ENCODE peak calls at places on chromosomes 12 and 14, in seven cellular contexts. L is neuronal stem cell, M is IMR-90, V is H9, F is mesenchymal stem cell, S is H1, R is trophoblast cell. Q is an unnamed sample.

GRCh38 chr12:128790653-128791373 is 32.9 kb downstream of the SLC15A4 start:
- DNase-seq in L (no peak), M (no peak), V (no peak), F (no peak), S (no peak), R (no peak), Q (no peak)

GRCh38 chr12:3020850-3021435 is 56.2 kb upstream of the TSPAN9 start:
- DNase-seq in L (no peak), M (no peak), V (no peak), F (no peak), S (no peak), R (no peak), Q (no peak)

GRCh38 chr14:104563191-104563741 is 16.3 kb upstream of the C14orf180 start:
- DNase-seq in L (no peak), M (no peak), V (no peak), F (no peak), S (no peak), R (no peak), Q (no peak)

GRCh38 chr12:55057466-55057865 is 37.7 kb downstream of the NEUROD4 start:
- DNase-seq in L (no peak), M (no peak), V (no peak), F (no peak), S (no peak), R (peak; percentile 4), Q (peak; percentile 28)

GRCh38 chr14:101495827-101496778 is 65.2 kb upstream of the DIO3 start:
- DNase-seq in L (peak; percentile 43), M (no peak), V (peak; percentile 38), F (no peak), S (peak; percentile 19), R (no peak), Q (peak; percentile 59)

GRCh38 chr12:45731376-45731775 is 1.9 kb downstream of the ARID2 start:
- DNase-seq in L (peak; percentile 17), M (no peak), V (no peak), F (no peak), S (no peak), R (no peak), Q (peak; percentile 20)

GRCh38 chr14:98984719-98985041 is 287.3 kb downstream of the BCL11B start:
- DNase-seq in L (no peak), M (no peak), V (no peak), F (no peak), S (no peak), R (no peak), Q (peak; percentile 79)

GRCh38 chr12:14525964-14526363 is 41.7 kb downstream of the PLBD1 start:
- DNase-seq in L (no peak), M (no peak), V (no peak), F (no peak), S (no peak), R (no peak), Q (no peak)

GRCh38 chr12:51847830-51848727 is at the start of gene FIGNL2:
- DNase-seq in L (peak; percentile 71), M (peak; percentile 12), V (peak; percentile 76), F (peak; percentile 59), S (no peak), R (peak; percentile 34), Q (peak; percentile 40)

GRCh38 chr12:129607293-129607692 is 296.5 kb downstream of the TMEM132D start:
- DNase-seq in L (peak; percentile 71), M (no peak), V (no peak), F (no peak), S (peak; percentile 15), R (no peak), Q (peak; percentile 69)

GRCh38 chr12:79737875-79738718 is 47.3 kb upstream of the PAWR start:
- DNase-seq in L (peak; percentile 50), M (peak; percentile 70), V (no peak), F (peak; percentile 72), S (no peak), R (peak; percentile 42), Q (peak; percentile 62)

GRCh38 chr12:88207921-88208640 is 66.0 kb downstream of the TMTC3 start:
- DNase-seq in L (no peak), M (peak; percentile 79), V (no peak), F (peak; percentile 66), S (no peak), R (no peak), Q (no peak)

GRCh38 chr14:85415015-85415712 is 114.8 kb upstream of the FLRT2 start:
- DNase-seq in L (no peak), M (peak; percentile 93), V (peak; percentile 58), F (peak; percentile 85), S (peak; percentile 17), R (no peak), Q (peak; percentile 81)

GRCh38 chr12:18837025-18837424 is 99.1 kb downstream of the CAPZA3 start:
- DNase-seq in L (no peak), M (peak; percentile 49), V (no peak), F (peak; percentile 91), S (no peak), R (no peak), Q (no peak)

GRCh38 chr14:71130491-71131179 is 223.4 kb downstream of the PCNX1 start:
- DNase-seq in L (no peak), M (peak; percentile 88), V (peak; percentile 23), F (peak; percentile 89), S (no peak), R (peak; percentile 79), Q (peak; percentile 93)

GRCh38 chr12:10364839-10365681 is 24.8 kb downstream of the KLRK1 start:
- DNase-seq in L (peak; percentile 21), M (peak; percentile 84), V (peak; percentile 79), F (peak; percentile 94), S (no peak), R (peak; percentile 70), Q (peak; percentile 93)

GRCh38 chr12:113457710-113458109 is 14.0 kb downstream of the LHX5 start:
- DNase-seq in L (no peak), M (no peak), V (no peak), F (no peak), S (no peak), R (no peak), Q (no peak)

GRCh38 chr12:27176765-27177164 is 67.3 kb upstream of the STK38L start:
- DNase-seq in L (no peak), M (peak; percentile 80), V (no peak), F (peak; percentile 66), S (no peak), R (peak; percentile 35), Q (no peak)

GRCh38 chr14:55077155-55077554 is 25.7 kb downstream of the MAPK1IP1L start:
- DNase-seq in L (no peak), M (no peak), V (no peak), F (peak; percentile 59), S (no peak), R (peak; percentile 62), Q (no peak)

DNA sequence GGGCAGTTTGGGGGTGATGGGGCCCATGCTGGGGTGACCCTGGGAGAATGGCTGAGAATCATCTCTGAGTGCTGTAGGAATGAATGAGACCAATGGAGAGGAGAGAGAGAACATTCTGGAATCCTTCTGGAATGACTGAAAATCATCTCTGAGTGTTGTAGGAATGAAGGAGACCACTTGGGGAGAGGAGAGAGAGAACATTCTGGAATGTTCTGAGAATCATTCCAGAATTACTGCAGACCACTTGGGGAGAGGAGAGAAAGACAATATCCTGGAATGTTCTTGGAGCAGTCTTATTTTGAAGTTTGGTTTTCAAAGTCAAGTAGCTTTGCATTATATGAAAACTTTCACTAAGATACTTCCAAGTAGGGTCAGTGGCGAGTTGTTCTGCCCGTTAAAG is 64.3 kb downstream of the ZNF664 start:
- DNase-seq in L (no peak), M (no peak), V (no peak), F (no peak), S (no peak), R (no peak), Q (no peak)
- H2BK120ac ChIP-seq in L (no peak overlapping the region), M (no peak overlapping the region), V (no peak overlapping the region), F (no peak overlapping the region), S (no peak overlapping the region), R (no peak overlapping the region), Q (no peak overlapping the region)

DNA sequence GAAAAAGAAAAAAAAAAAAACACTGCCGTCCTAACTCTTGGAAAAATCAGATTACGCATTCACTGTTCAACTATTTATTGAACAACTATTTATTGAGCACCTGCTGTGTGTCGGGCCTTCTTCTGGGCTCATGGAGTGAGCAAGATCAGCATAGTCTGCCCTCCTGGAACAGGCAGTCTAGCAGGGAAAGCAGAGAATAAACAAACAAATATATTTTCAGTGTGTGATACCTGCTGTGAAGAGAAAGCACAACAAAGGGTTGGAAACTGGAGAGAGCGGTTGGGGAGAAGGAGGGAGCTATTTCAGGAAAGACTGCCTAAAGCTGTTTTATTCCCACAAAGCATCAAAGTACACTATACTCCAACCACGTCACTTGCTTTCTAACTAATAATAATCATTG is 10.8 kb downstream of the PROX2 start:
- DNase-seq in L (no peak), M (no peak), V (no peak), F (no peak), S (no peak), R (no peak), Q (no peak)
- H3K4ac ChIP-seq in L (no peak overlapping the region), M (no peak overlapping the region), V (no peak overlapping the region), F (no peak overlapping the region), S (no peak overlapping the region), R (no peak overlapping the region), Q (no peak overlapping the region)

DNA sequence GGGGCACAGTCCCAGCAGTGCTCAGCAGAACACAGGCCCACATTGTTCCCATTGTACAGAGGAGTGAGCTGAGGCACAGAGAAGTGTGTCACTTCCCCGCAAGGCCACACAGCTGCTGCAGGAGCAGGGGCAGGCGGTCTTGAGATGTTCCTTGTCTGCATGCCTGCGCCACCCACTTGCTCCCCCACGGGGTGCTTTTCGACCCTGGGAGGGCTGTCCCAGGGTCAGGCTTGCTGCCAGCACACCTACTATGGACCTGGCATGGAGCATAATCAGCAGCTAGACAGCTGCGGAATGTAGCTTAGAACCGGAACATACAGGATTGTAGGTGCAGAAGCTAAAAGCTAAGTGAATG is 7.8 kb upstream of the EP400 start:
- DNase-seq in L (no peak), M (no peak), V (no peak), F (no peak), S (no peak), R (no peak), Q (no peak)
- H3K79me1 ChIP-seq in L (peaks cover 6% of the 10 kb centered on the region), M (no peaks in the 10 kb centered on the region), V (no peaks in the 10 kb centered on the region), F (peaks cover 31% of the 10 kb centered on the region), S (no peaks in the 10 kb centered on the region), R (no peaks in the 10 kb centered on the region), Q (peaks cover 2% of the 10 kb centered on the region)

DNA sequence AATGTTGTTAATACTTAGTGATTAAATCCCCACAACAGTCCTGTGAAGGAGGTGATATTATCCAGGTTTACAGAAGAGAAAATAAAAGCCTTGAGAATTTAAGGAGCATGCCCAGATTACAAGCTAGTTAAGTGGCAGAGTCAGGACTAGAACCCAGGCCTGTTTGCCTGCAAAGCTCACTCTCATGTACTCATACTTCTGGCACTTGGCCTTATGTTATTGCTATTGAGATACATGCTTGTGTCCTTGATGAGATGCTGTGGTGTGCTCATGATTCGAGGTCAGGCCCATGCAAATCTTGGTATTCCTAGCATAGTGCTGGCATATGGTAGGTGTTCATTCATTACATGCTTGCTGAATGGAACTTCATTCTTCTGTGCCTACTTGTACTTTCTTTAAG is 7.6 kb upstream of the EID3 start:
- DNase-seq in L (no peak), M (no peak), V (no peak), F (no peak), S (no peak), R (peak; percentile 35), Q (no peak)
- H2BK120ac ChIP-seq in L (no peak overlapping the region), M (no peak overlapping the region), V (no peak overlapping the region), F (no peak overlapping the region), S (no peak overlapping the region), R (no peak overlapping the region), Q (no peak overlapping the region)

GRCh38 chr12:104438134-104438533 is 18.6 kb upstream of the CHST11 start:
- DNase-seq in L (no peak), M (no peak), V (no peak), F (no peak), S (no peak), R (no peak), Q (no peak)
- H3K4ac ChIP-seq in L (no peak overlapping the region), M (no peak overlapping the region), V (no peak overlapping the region), F (no peak overlapping the region), S (no peak overlapping the region), R (no peak overlapping the region), Q (no peak overlapping the region)

Q was measured in mesendoderm.